ENCODE peak calls at places on chromosomes 6 and 20, in four cellular contexts. X is substantia nigra, Y is left lung, B is tibial artery. R is an unnamed sample.

GRCh38 chr6:68343901-68344300 is 291.2 kb upstream of the ADGRB3 start:
- DNase-seq in X (peak), Y (no peak), B (no peak), R (no peak)

GRCh38 chr6:79625746-79626145 is 5.4 kb upstream of the SH3BGRL2 start:
- DNase-seq in X (no peak), Y (no peak), B (no peak), R (no peak)

GRCh38 chr6:32886674-32887383 is 32.8 kb downstream of the PSMB9 start:
- DNase-seq in X (no peak), Y (no peak), B (peak), R (no peak)

GRCh38 chr20:62881662-62882395 is 20.2 kb upstream of the TCFL5 start:
- DNase-seq in X (no peak), Y (peak), B (no peak), R (no peak)

GRCh38 chr6:136351518-136352106 is 62.0 kb upstream of the BCLAF1 start:
- DNase-seq in X (no peak), Y (no peak), B (no peak), R (no peak)

GRCh38 chr6:17059820-17060219 is 42.0 kb upstream of the STMND1 start:
- DNase-seq in X (no peak), Y (no peak), B (no peak), R (no peak)

GRCh38 chr6:25449774-25450173 is 170.6 kb downstream of the CARMIL1 start:
- DNase-seq in X (peak), Y (no peak), B (no peak), R (no peak)

GRCh38 chr6:107121266-107121665 is 6.0 kb upstream of the BEND3 start:
- DNase-seq in X (no peak), Y (no peak), B (no peak), R (no peak)

GRCh38 chr20:62651285-62652021 is 9.2 kb downstream of the SLCO4A1 start:
- DNase-seq in X (no peak), Y (no peak), B (peak), R (no peak)

GRCh38 chr6:159762681-159763293 is 942 bp downstream of the ACAT2 start:
- DNase-seq in X (no peak), Y (no peak), B (no peak), R (no peak)

GRCh38 chr20:23165964-23166363 is 79.8 kb upstream of the CD93 start:
- DNase-seq in X (no peak), Y (no peak), B (no peak), R (no peak)

GRCh38 chr20:62133864-62134263 is 9.3 kb downstream of the PSMA7 start:
- DNase-seq in X (no peak), Y (peak), B (no peak), R (no peak)

R was measured in occipital lobe.